ENCODE peak calls at places on chromosomes 13 and 19, in seven cellular contexts. W is IMR-90, X is pancreas, Q is fibroblast of lung, F is body of pancreas, Z is right lobe of liver, H is mucosa of descending colon. U is an unnamed sample. For H3K36me3, the result is how much of the 10 kb centered on the place peaks cover.

GRCh38 chr13:45674908-45675307 is 27.2 kb upstream of the CBY2 start:
- DNase-seq in W (peak), X (no peak), Q (peak), F (peak), Z (no peak), H (no peak), U (no peak)

GRCh38 chr13:72808917-72809500 is 27.1 kb downstream of the PIBF1 start:
- DNase-seq in W (peak), X (no peak), Q (no peak), F (no peak), Z (no peak), H (no peak), U (no peak)

GRCh38 chr13:46668302-46668720 is 115.3 kb downstream of the LRCH1 start:
- DNase-seq in W (peak), X (no peak), Q (peak), F (no peak), Z (no peak), H (no peak), U (no peak)

GRCh38 chr13:54194233-54195024 is 1165.8 kb downstream of the OLFM4 start:
- DNase-seq in W (no peak), X (no peak), Q (no peak), F (no peak), Z (no peak), H (no peak), U (no peak)

GRCh38 chr13:80132741-80133601 is 208.0 kb downstream of the SPRY2 start:
- DNase-seq in W (peak), X (peak), Q (peak), F (peak), Z (peak), H (peak), U (no peak)

GRCh38 chr19:51552996-51553725 is 17.9 kb upstream of the ZNF175 start:
- DNase-seq in W (peak), X (peak), Q (peak), F (peak), Z (peak), H (peak), U (no peak)

GRCh38 chr19:30407310-30407709 is 35.1 kb downstream of the ZNF536 start:
- DNase-seq in W (no peak), X (no peak), Q (no peak), F (no peak), Z (no peak), H (no peak), U (no peak)

GRCh38 chr19:8449830-8450229 is 5.1 kb downstream of the HNRNPM start:
- DNase-seq in W (no peak), X (no peak), Q (no peak), F (peak), Z (no peak), H (no peak), U (no peak)

GRCh38 chr13:101019126-101019525 is 344.5 kb upstream of the TMTC4 start:
- DNase-seq in W (no peak), X (no peak), Q (peak), F (no peak), Z (no peak), H (no peak), U (no peak)

GRCh38 chr13:86082116-86082515 is 282.9 kb upstream of the SLITRK6 start:
- DNase-seq in W (no peak), X (no peak), Q (peak), F (no peak), Z (no peak), H (no peak), U (no peak)

GRCh38 chr13:36608474-36608873 is 65.3 kb upstream of the SERTM1 start:
- DNase-seq in W (no peak), X (no peak), Q (no peak), F (no peak), Z (no peak), H (no peak), U (no peak)

GRCh38 chr13:28574617-28575142 is 79.8 kb upstream of the FLT1 start:
- DNase-seq in W (peak), X (no peak), Q (peak), F (no peak), Z (no peak), H (peak), U (peak)

GRCh38 chr13:113044431-113045114 is 61.0 kb upstream of the F7 start:
- DNase-seq in W (no peak), X (peak), Q (no peak), F (no peak), Z (no peak), H (no peak), U (no peak)

GRCh38 chr19:928471-929259 is 2.8 kb downstream of the ARID3A start:
- DNase-seq in W (no peak), X (no peak), Q (no peak), F (no peak), Z (no peak), H (no peak), U (peak)

DNA sequence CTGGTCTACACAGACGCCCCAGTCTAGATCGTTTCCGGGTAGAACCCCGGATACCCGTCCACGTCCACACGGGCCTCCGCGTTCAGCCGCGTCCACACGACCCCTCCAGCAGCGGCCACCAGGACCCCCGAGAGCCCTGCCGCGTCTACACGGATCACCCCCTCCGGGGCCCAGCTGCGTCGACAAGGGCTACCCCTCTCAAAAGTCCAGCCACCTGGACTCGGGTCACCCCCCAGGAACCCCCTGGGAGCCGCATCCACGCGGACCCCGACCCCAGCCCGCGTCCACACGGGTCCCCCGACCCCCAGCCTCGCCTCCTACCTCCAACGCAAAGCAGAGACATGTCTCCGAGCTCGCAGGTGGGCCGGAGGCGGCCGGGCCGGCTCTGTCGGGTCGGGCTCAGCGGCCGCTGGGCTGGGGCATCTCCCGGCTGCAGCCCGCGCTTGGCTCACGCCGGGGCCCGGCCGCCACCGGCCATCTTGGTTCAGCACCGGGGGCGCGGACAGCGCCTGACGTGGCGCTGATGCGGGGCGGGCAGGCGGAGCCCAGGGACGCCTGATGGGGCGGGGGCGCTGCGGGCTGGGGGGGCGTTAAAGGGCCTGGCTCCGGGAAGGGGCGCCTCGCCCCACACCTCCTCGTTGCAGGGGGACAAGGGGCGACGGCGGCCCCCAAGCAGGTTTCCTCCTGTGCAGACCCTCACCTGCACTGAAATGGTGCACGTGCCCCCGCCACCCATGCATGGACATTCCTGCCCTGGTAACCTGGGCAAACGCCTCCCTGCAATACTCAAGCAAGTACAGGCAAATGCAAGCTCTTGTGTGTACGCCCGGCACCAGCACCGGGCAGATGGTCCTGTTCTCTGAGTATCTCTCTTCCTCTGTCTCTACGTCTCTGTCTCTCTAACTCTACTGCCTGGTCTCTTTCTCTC is at the start of gene UNC13A:
- DNase-seq in W (peak), X (peak), Q (peak), F (peak), Z (no peak), H (peak), U (peak)
- H3K4me3 ChIP-seq in W (no peak), X (no peak), Q (no peak), F (no peak), Z (no peak), H (no peak), U (no peak)

DNA sequence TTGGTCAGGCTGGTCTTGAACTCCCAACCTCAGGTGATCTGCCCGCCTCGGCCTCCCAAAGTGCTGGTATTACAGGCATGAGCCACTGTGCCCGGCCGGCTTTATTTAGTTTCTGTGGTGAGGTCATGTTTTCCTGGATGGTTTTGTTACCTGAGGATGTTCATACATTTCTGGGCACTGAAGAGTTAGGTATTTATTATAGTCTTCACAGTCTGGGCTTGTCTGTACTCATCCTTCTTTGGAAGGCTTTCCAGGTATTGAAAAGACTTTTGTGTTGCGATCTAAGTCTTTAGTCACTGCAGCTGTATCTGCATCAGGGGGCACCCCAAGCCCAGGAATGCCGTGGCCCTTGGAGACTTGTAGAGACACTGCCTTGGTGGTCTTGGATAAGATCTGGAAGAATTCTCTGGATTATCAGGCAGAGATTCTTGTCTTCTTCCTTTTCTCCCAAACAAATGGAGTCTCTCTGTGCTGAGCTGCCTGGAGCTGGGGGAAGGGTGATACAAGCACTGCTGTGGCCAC is 12.8 kb downstream of the BLOC1S3 start:
- DNase-seq in W (no peak), X (no peak), Q (no peak), F (no peak), Z (no peak), H (no peak), U (no peak)
- TF ChIP-seq CTCF in W (no peak), X (no peak), Q (no peak), F (no peak), Z (no peak), H (no peak), U (no peak)

GRCh38 chr19:46732172-46732938 is 13.5 kb upstream of the FKRP start:
- DNase-seq in W (no peak), X (peak), Q (peak), F (no peak), Z (no peak), H (no peak), U (no peak)
- H3K36me3 ChIP-seq in W (half or more), X (under half), Q (under half), F (under half), Z (under half), H (under half), U (half or more)

DNA sequence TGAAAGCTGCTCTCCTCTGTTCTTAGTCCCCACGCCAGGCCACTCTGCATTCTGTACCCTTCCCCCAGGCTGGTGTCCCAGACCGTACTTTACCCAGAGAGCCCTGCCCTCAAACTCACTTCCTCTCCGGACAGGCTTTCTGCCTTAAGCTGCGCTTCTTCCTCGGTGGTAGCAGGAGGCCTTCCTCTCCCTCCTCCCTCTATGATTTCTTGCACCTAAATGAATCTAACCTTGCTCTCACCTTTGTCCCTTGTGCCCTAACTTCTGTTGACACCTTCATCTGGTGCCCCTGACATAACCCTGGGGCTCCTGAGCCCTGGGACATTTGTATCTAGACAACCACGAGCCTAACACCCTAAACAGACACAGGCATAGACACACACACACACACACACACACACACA is 29.6 kb upstream of the CEACAM21 start:
- DNase-seq in W (no peak), X (no peak), Q (no peak), F (no peak), Z (no peak), H (peak), U (no peak)
- H3K4me3 ChIP-seq in W (no peak), X (no peak), Q (no peak), F (no peak), Z (no peak), H (no peak), U (peak)

DNA sequence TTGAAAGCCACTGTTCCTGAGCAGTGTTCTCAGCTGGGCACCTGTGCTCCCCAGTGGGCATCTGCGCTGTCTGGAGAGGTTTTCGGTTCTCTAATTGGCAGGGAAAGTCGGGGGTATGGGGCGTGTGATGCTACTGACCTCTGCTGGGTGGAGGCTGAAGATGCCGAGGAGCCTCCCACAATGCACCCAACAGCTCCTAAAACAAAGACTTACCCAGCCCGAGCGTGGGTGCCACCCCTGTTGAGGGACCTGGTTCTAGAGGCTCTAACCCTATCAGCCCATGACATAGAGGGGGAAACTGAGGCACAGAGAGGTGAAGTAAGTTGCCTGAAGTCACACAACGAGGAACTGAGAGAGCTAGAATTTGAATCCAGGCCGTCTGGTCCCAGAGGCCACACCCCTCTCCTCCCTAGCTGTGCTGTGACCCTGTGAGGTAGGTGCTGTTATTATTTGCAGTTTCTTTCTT is 2.3 kb downstream of the SPACA4 start:
- DNase-seq in W (no peak), X (no peak), Q (peak), F (no peak), Z (no peak), H (peak), U (no peak)
- TF ChIP-seq CTCF in W (peak), X (no peak), Q (peak), F (no peak), Z (peak), H (peak), U (peak)

DNA sequence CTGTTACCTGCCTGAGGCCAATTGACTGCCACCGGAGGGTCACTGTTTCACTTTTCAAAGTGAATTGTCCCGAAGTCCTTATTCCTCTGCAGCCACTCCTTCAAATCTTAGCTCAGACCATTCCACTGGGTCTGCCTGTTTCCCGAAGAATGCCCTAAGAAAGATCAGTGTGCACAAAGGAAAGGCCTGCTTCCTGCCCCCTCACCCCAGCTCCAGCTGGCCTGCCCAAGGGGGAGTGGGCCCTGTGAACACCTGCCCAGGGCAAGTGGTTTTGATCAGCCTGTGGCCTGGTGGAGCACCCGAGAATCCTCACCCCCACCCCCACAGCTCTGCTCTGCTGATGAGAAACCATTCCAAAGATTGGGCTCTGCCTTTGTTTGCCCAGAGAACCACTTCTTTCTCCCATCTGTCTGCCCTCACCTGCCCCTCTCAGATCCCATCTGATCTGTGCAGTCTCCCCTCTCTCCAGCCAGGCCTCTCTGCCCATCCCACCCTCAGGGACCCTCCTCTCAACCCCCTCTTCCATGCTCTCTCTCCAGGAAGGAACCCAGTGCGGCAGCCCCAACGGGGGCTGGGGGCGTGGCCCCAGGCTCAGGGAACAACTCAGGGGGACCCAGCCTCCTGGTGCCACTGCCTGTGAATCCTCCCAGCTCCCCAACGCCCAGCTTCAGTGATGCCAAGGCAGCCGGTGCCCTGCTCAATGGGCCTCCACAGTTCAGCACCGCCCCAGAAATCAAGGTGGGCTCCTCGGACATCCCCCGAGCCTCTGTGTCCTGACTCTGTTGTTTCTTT is 10.3 kb downstream of the LENG1 start:
- DNase-seq in W (no peak), X (no peak), Q (no peak), F (no peak), Z (no peak), H (no peak), U (no peak)
- H3K36me3 ChIP-seq in W (half or more), X (under half), Q (half or more), F (half or more), Z (half or more), H (under half), U (half or more)

GRCh38 chr19:11151181-11151580 is 4.4 kb downstream of the SPC24 start:
- DNase-seq in W (no peak), X (no peak), Q (no peak), F (no peak), Z (no peak), H (no peak), U (no peak)

GRCh38 chr19:11152318-11153062 is 3.1 kb downstream of the SPC24 start:
- DNase-seq in W (peak), X (peak), Q (peak), F (peak), Z (peak), H (peak), U (no peak)

GRCh38 chr19:11155373-11156120 is at the start of gene SPC24:
- DNase-seq in W (peak), X (peak), Q (peak), F (peak), Z (peak), H (peak), U (peak)

GRCh38 chr19:11159598-11160001 is 4.0 kb upstream of the SPC24 start:
- DNase-seq in W (peak), X (no peak), Q (no peak), F (no peak), Z (no peak), H (no peak), U (no peak)

DNA sequence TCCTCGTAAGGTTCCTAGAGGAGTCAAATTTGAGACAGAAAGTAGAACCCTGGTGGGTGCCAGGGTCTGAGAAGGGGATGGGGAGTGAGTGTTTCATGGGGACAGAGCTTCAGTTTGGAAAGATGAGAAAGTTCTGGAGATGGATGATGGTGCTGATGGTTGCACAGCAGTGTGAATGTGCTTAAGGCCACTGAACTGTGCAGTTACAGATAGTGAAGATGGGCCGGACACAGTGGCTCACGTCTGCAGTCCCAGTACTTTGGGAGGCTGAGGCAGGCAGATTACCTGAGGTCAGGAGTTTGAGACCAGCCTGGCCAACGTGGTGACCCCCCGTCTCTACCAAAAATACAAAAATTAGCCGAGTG is 917 bp downstream of the SPC24 start:
- DNase-seq in W (no peak), X (no peak), Q (no peak), F (no peak), Z (no peak), H (no peak), U (no peak)
- H3K4me3 ChIP-seq in W (no peak), X (no peak), Q (peak), F (no peak), Z (no peak), H (no peak), U (peak)

GRCh38 chr19:58516246-58516836 is 3.3 kb downstream of the ZBTB45 start:
- DNase-seq in W (no peak), X (peak), Q (no peak), F (no peak), Z (no peak), H (no peak), U (no peak)
- TF ChIP-seq CTCF in W (no peak), X (no peak), Q (no peak), F (no peak), Z (no peak), H (no peak), U (no peak)

DNA sequence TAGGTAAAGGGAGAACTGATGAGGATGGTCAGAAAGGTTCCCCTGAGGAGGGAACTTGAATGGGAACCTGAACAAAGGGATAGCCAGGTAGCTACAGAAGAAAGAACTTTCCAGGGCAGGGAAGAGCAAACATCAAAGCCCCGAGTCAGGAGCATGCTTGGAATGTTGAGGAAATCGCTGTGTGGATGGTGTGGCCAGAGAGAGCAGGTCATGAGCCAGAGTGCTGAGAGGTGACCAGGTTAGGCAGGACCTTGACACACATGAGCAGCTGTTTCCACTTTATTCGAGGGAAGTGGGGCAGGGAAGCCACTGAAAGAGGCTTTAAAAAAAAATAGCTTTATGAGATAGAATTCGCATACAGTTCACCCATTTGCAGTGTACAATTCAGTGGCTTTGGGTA is 4.4 kb downstream of the RAB8A start:
- DNase-seq in W (no peak), X (no peak), Q (no peak), F (no peak), Z (no peak), H (no peak), U (no peak)
- H3K36me3 ChIP-seq in W (under half), X (under half), Q (under half), F (under half), Z (under half), H (under half), U (under half)

U was measured in GM06990.